ENCODE peak calls at places on chromosome 4, in four cellular contexts. J, Y, B and S are unnamed samples.
A peak's percentile ranks its signal among the peaks of the same experiment; 100 is the strongest.

GRCh38 chr4:2977116-2978097 is 14.0 kb downstream of the GRK4 start:
- DNase-seq in Y (peak; percentile 23), J (no peak), B (no peak), S (no peak)

GRCh38 chr4:24210332-24210902 is 320.6 kb upstream of the PPARGC1A start:
- DNase-seq in Y (no peak), B (no peak), J (no peak), S (no peak)

GRCh38 chr4:164871673-164872072 is 5.3 kb upstream of the APELA start:
- DNase-seq in Y (no peak), J (no peak), B (no peak), S (no peak)

GRCh38 chr4:106898621-106899230 is 137.4 kb downstream of the DKK2 start:
- DNase-seq in B (no peak), J (no peak), Y (peak; percentile 32), S (peak; percentile 33)

GRCh38 chr4:158079661-158080060 is 93.2 kb downstream of the GASK1B start:
- DNase-seq in J (no peak), Y (no peak), B (no peak), S (no peak)

GRCh38 chr4:102826890-102827673 is at the start of gene UBE2D3:
- DNase-seq in B (peak; percentile 71), J (peak; percentile 45), Y (peak; percentile 81), S (peak; percentile 78)

GRCh38 chr4:150464523-150464922 is 117.4 kb upstream of the MAB21L2 start:
- DNase-seq in Y (no peak), B (no peak), J (no peak), S (no peak)

GRCh38 chr4:56619816-56620215 is 61.3 kb downstream of the HOPX start:
- DNase-seq in B (no peak), Y (no peak), J (no peak), S (no peak)

GRCh38 chr4:41380758-41381157 is 124.0 kb downstream of the UCHL1 start:
- DNase-seq in J (no peak), B (no peak), Y (no peak), S (no peak)

GRCh38 chr4:174198396-174199179 is 84.9 kb downstream of the FBXO8 start:
- DNase-seq in J (no peak), B (no peak), Y (no peak), S (peak; percentile 51)
- TF ChIP-seq TCF12 in J (no peak), B (no peak), Y (no peak), S (peak; percentile 100)

GRCh38 chr4:80213117-80213815 is 16.0 kb downstream of the PRDM8 start:
- DNase-seq in J (no peak), B (no peak), Y (no peak), S (no peak)
- TF ChIP-seq TCF12 in J (no peak), B (no peak), Y (no peak), S (no peak)

GRCh38 chr4:8646296-8647093 is 53.9 kb downstream of the CPZ start:
- DNase-seq in J (no peak), Y (no peak), B (no peak), S (no peak)
- TF ChIP-seq TCF12 in J (no peak), Y (no peak), B (no peak), S (no peak)

GRCh38 chr4:139524062-139524631 is 31.9 kb downstream of the SETD7 start:
- DNase-seq in B (no peak), J (no peak), Y (no peak), S (no peak)
- TF ChIP-seq TCF12 in B (no peak), J (no peak), Y (no peak), S (no peak)

GRCh38 chr4:54400802-54401201 is 171.7 kb downstream of the PDGFRA start:
- DNase-seq in J (no peak), B (no peak), Y (no peak), S (no peak)
- TF ChIP-seq TCF12 in J (no peak), B (no peak), Y (no peak), S (no peak)

DNA sequence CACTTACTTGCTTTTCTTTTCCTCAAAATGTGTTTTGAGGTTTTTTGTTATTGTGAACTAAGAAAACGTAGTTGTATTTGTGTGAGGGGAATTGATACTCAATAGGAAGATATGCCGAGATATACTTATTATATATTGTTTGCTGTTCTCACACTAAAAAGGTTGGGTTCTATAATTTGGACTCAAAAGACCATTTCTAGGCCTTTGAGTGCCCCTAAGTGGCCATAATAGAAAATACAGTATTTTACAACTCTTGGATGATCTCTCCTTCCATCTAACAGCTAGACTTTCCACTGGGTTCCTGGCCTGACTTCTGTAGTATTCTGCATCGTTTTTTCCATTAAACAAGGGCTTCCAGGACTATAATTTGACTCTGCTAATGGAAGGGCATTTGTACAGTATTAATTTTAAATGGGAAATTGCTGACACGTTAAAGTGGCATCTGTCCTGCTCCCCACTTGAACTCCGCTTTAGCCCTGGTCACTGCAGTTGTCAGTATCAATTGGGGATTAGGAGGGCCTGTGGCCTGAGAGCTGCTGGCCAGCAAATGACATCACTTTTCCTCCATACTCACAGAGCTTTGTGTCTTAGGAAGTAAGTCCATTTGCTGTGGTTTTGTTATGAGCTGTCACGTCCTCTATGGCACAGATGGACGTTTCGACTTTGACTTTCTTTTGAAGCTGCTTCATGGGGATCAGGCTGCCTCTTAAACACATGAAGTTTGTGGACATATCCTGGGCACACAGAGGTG is 176.9 kb downstream of the SLIT2 start:
- DNase-seq in J (no peak), Y (no peak), B (no peak), S (no peak)
- TF ChIP-seq TCF12 in J (no peak), Y (no peak), B (no peak), S (no peak)

GRCh38 chr4:76823516-76823915 is 74.4 kb downstream of the SOWAHB start:
- DNase-seq in J (no peak), Y (no peak), B (no peak), S (no peak)
- TF ChIP-seq TCF12 in J (no peak), Y (no peak), B (no peak), S (no peak)

DNA sequence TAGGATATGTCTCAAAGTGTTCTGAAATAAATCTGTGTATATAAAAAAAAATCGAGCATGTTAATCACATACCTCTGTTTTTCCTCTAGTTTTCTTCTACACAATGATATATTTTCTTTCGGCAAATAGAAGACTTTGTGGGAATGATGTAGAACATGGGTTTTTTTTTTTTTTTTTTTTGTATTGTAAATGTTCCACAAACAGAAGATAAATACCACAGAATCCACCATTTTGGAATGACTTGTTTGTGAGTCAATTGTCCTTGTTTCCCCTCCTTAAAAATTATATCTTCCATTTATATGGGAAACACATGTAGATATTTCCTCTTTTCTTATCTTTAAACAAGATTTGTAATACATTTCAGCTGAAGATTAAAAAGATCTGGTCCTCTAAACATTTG is 304.5 kb downstream of the SPRY1 start:
- DNase-seq in Y (no peak), B (no peak), J (no peak), S (no peak)
- TF ChIP-seq TCF12 in Y (no peak), B (no peak), J (no peak), S (no peak)

GRCh38 chr4:27145556-27145955 is 284.9 kb downstream of the STIM2 start:
- DNase-seq in Y (no peak), J (no peak), B (no peak), S (no peak)
- TF ChIP-seq TCF12 in Y (no peak), J (no peak), B (no peak), S (no peak)